ENCODE peak calls at places on chromosomes 3 and 15, in nine cellular contexts. T is germinal center; H is mucosa of descending colon; C is Peyer's patch; L is GM13977; I is iPS-NIHi11; F is KG1; G is HFFc6; D is activated CD4-positive, alpha-beta T cell treated with anti-CD3 and anti-CD28 coated beads for 24 hours. U is an unnamed sample.

GRCh38 chr3:170780471-170780870 is 89.5 kb downstream of the RPL22L1 start:
- DNase-seq in T (no peak), H (no peak), C (no peak), L (no peak), I (no peak), F (no peak), G (no peak), D (no peak), U (no peak)

GRCh38 chr3:108001457-108001856 is 89.4 kb downstream of the CD47 start:
- DNase-seq in T (no peak), H (peak; percentile 69), C (no peak), L (no peak), I (no peak), F (no peak), G (peak; percentile 9), D (no peak), U (no peak)

GRCh38 chr3:11774296-11774877 is 72.3 kb downstream of the TAMM41 start:
- DNase-seq in T (no peak), H (peak; percentile 71), C (no peak), L (no peak), I (peak; percentile 84), F (no peak), G (peak; percentile 51), D (no peak), U (peak; percentile 50)

GRCh38 chr3:25573386-25574171 is 91.1 kb downstream of the TOP2B start:
- DNase-seq in T (no peak), H (no peak), C (no peak), L (no peak), I (no peak), F (no peak), G (peak; percentile 88), D (no peak), U (no peak)

GRCh38 chr3:43238801-43239200 is 47.5 kb upstream of the SNRK start:
- DNase-seq in T (no peak), H (no peak), C (no peak), L (no peak), I (no peak), F (no peak), G (no peak), D (no peak), U (no peak)

GRCh38 chr15:48336940-48337339 is 5.7 kb downstream of the DUT start:
- DNase-seq in T (peak; percentile 17), H (no peak), C (no peak), L (no peak), I (peak; percentile 44), F (no peak), G (no peak), D (no peak), U (peak; percentile 41)

GRCh38 chr3:135023985-135024658 is 229.1 kb downstream of the EPHB1 start:
- DNase-seq in T (no peak), H (no peak), C (no peak), L (peak; percentile 31), I (no peak), F (no peak), G (no peak), D (no peak), U (no peak)

GRCh38 chr15:50109086-50109987 is 9.7 kb downstream of the ATP8B4 start:
- DNase-seq in T (no peak), H (no peak), C (no peak), L (no peak), I (no peak), F (peak; percentile 57), G (no peak), D (no peak), U (no peak)

GRCh38 chr3:123803521-123803920 is 80.6 kb downstream of the MYLK start:
- DNase-seq in T (no peak), H (no peak), C (no peak), L (no peak), I (peak; percentile 39), F (no peak), G (no peak), D (no peak), U (no peak)

GRCh38 chr3:34863485-34863884 is 775.8 kb upstream of the ARPP21 start:
- DNase-seq in T (peak; percentile 2), H (no peak), C (no peak), L (no peak), I (no peak), F (no peak), G (no peak), D (no peak), U (no peak)

GRCh38 chr3:154430014-154430413 is at the start of gene GPR149:
- DNase-seq in T (no peak), H (no peak), C (no peak), L (no peak), I (peak; percentile 41), F (no peak), G (no peak), D (no peak), U (no peak)

GRCh38 chr15:96087180-96087886 is 243.2 kb upstream of the NR2F2 start:
- DNase-seq in T (no peak), H (no peak), C (no peak), L (no peak), I (peak; percentile 62), F (no peak), G (no peak), D (no peak), U (no peak)

GRCh38 chr15:63052961-63053698 is 10.6 kb downstream of the TPM1 start:
- DNase-seq in T (no peak), H (no peak), C (no peak), L (no peak), I (no peak), F (no peak), G (no peak), D (no peak), U (peak; percentile 66)

GRCh38 chr3:99883138-99883461 is 65.4 kb downstream of the CMSS1 start:
- DNase-seq in T (no peak), H (no peak), C (no peak), L (no peak), I (no peak), F (no peak), G (no peak), D (no peak), U (no peak)

GRCh38 chr15:49083471-49084284 is 37.4 kb upstream of the SECISBP2L start:
- DNase-seq in T (no peak), H (no peak), C (no peak), L (no peak), I (no peak), F (no peak), G (peak; percentile 57), D (no peak), U (no peak)

GRCh38 chr15:42037650-42038049 is 16.8 kb upstream of the PLA2G4E start:
- DNase-seq in T (no peak), H (peak; percentile 77), C (no peak), L (no peak), I (peak; percentile 2), F (no peak), G (no peak), D (no peak), U (peak; percentile 60)

GRCh38 chr3:46878796-46879436 is 1.4 kb downstream of the PTH1R start:
- DNase-seq in T (no peak), H (no peak), C (no peak), L (no peak), I (no peak), F (no peak), G (no peak), D (no peak), U (peak; percentile 60)

GRCh38 chr3:132504375-132504921 is 87.1 kb downstream of the DNAJC13 start:
- DNase-seq in T (no peak), H (no peak), C (no peak), L (no peak), I (no peak), F (no peak), G (no peak), D (no peak), U (no peak)